ENCODE peak calls at places on chromosome 22, in five cellular contexts. One of them, this sample, is unnamed. For H3K4me1, the result is how much of the 10 kb centered on the place peaks cover.

GRCh38 chr22:17422736-17423343 is 53.6 kb downstream of the CECR2 start:
- DNase-seq in H1: no peak
- DNase-seq in stomach: no peak
- DNase-seq in HCT116: no peak
- DNase-seq in transverse colon: no peak
- DNase-seq in this sample: no peak

GRCh38 chr22:50613291-50613981 is 12.8 kb downstream of the MAPK8IP2 start:
- DNase-seq in H1: no peak
- DNase-seq in stomach: peak
- DNase-seq in HCT116: peak
- DNase-seq in transverse colon: peak
- DNase-seq in this sample: no peak

GRCh38 chr22:19884161-19884953 is 29.7 kb upstream of the GNB1L start:
- DNase-seq in H1: no peak
- DNase-seq in stomach: no peak
- DNase-seq in HCT116: no peak
- DNase-seq in transverse colon: no peak
- DNase-seq in this sample: no peak

GRCh38 chr22:16601437-16602223 is 9.0 kb upstream of the CCT8L2 start:
- DNase-seq in H1: no peak
- DNase-seq in stomach: no peak
- DNase-seq in HCT116: no peak
- DNase-seq in transverse colon: no peak
- DNase-seq in this sample: no peak

GRCh38 chr22:22836635-22837034 is 51.0 kb upstream of the IGLL5 start:
- DNase-seq in H1: no peak
- DNase-seq in stomach: no peak
- DNase-seq in HCT116: no peak
- DNase-seq in transverse colon: no peak
- DNase-seq in this sample: no peak

GRCh38 chr22:49687786-49688515 is 139.7 kb downstream of the BRD1 start:
- DNase-seq in H1: no peak
- DNase-seq in stomach: no peak
- DNase-seq in HCT116: no peak
- DNase-seq in transverse colon: no peak
- DNase-seq in this sample: no peak

GRCh38 chr22:19807161-19807913 is 46.8 kb downstream of the TBX1 start:
- DNase-seq in H1: no peak
- DNase-seq in stomach: no peak
- DNase-seq in HCT116: no peak
- DNase-seq in transverse colon: no peak
- DNase-seq in this sample: no peak

GRCh38 chr22:46735747-46736608 is 2.1 kb downstream of the CERK start:
- DNase-seq in H1: no peak
- DNase-seq in stomach: no peak
- DNase-seq in HCT116: no peak
- DNase-seq in transverse colon: no peak
- DNase-seq in this sample: no peak

GRCh38 chr22:43053176-43053575 is 36.0 kb downstream of the TTLL1 start:
- DNase-seq in H1: no peak
- DNase-seq in stomach: no peak
- DNase-seq in HCT116: no peak
- DNase-seq in transverse colon: no peak
- DNase-seq in this sample: no peak

GRCh38 chr22:23888615-23889401 is 5.4 kb upstream of the MIF start:
- DNase-seq in H1: no peak
- DNase-seq in stomach: no peak
- DNase-seq in HCT116: no peak
- DNase-seq in transverse colon: no peak
- DNase-seq in this sample: no peak

GRCh38 chr22:32776800-32777199 is 24.7 kb upstream of the TIMP3 start:
- DNase-seq in H1: no peak
- DNase-seq in stomach: no peak
- DNase-seq in HCT116: no peak
- DNase-seq in transverse colon: no peak
- DNase-seq in this sample: no peak

GRCh38 chr22:46287873-46288751 is 8.6 kb upstream of the GTSE1 start:
- DNase-seq in H1: no peak
- DNase-seq in stomach: peak
- DNase-seq in HCT116: no peak
- DNase-seq in transverse colon: peak
- DNase-seq in this sample: no peak

GRCh38 chr22:17100621-17101020 is 15.8 kb downstream of the IL17RA start:
- DNase-seq in H1: no peak
- DNase-seq in stomach: no peak
- DNase-seq in HCT116: no peak
- DNase-seq in transverse colon: no peak
- DNase-seq in this sample: no peak

GRCh38 chr22:23520875-23521441 is 59.1 kb downstream of the IGLL1 start:
- DNase-seq in H1: no peak
- DNase-seq in stomach: no peak
- DNase-seq in HCT116: no peak
- DNase-seq in transverse colon: no peak
- DNase-seq in this sample: no peak

GRCh38 chr22:41327124-41327523 is 25.8 kb downstream of the ZC3H7B start:
- DNase-seq in H1: no peak
- DNase-seq in stomach: no peak
- DNase-seq in HCT116: no peak
- DNase-seq in transverse colon: no peak
- DNase-seq in this sample: no peak

GRCh38 chr22:20551805-20552449 is 44.5 kb downstream of the MED15 start:
- DNase-seq in H1: no peak
- DNase-seq in stomach: no peak
- DNase-seq in HCT116: no peak
- DNase-seq in transverse colon: no peak
- DNase-seq in this sample: no peak

GRCh38 chr22:20779813-20780148 is 5.9 kb downstream of the SERPIND1 start:
- DNase-seq in H1: no peak
- DNase-seq in stomach: no peak
- DNase-seq in HCT116: no peak
- DNase-seq in transverse colon: no peak
- DNase-seq in this sample: no peak

DNA sequence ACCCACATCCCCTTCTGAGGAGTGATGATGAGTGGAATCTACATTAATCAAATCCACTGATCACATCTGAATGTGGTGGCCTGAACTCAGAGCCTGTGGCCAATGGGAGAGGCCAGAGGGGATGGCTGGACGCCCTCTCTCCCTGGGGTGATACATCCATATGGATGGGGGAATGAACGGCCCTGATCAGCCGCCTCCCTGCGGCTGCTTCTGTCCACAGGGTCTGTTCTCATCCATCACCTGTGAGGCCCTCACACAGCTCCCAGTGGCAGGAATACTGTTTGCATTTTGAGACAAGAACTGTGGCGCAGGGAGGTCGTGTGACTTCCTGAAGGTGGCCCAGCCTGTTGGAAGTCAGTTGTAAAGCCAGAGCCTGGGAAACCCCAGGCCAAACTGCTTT is 78.3 kb upstream of the SHISAL1 start:
- DNase-seq in H1: no peak
- DNase-seq in stomach: no peak
- DNase-seq in HCT116: no peak
- DNase-seq in transverse colon: no peak
- DNase-seq in this sample: no peak
- H3K4me1 ChIP-seq in H1: under half
- H3K4me1 ChIP-seq in stomach: under half
- H3K4me1 ChIP-seq in HCT116: under half
- H3K4me1 ChIP-seq in transverse colon: under half
- H3K4me1 ChIP-seq in this sample: under half

GRCh38 chr22:25110596-25110845 is 89.1 kb upstream of the CRYBB3 start:
- DNase-seq in H1: no peak
- DNase-seq in stomach: no peak
- DNase-seq in HCT116: no peak
- DNase-seq in transverse colon: no peak
- DNase-seq in this sample: peak
- H3K4me3 ChIP-seq in H1: peak
- H3K4me3 ChIP-seq in stomach: peak
- H3K4me3 ChIP-seq in HCT116: no peak
- H3K4me3 ChIP-seq in transverse colon: peak
- H3K4me3 ChIP-seq in this sample: peak

GRCh38 chr22:25780673-25781072 is 38.7 kb downstream of the MYO18B start:
- DNase-seq in H1: no peak
- DNase-seq in stomach: no peak
- DNase-seq in HCT116: no peak
- DNase-seq in transverse colon: no peak
- DNase-seq in this sample: no peak
- TF ChIP-seq POLR2AphosphoS5 in H1: no peak
- TF ChIP-seq POLR2AphosphoS5 in stomach: peak
- TF ChIP-seq POLR2AphosphoS5 in HCT116: no peak
- TF ChIP-seq POLR2AphosphoS5 in transverse colon: no peak
- TF ChIP-seq POLR2AphosphoS5 in this sample: no peak

GRCh38 chr22:27108425-27109114 is 451.2 kb downstream of the MIAT start:
- DNase-seq in H1: no peak
- DNase-seq in stomach: peak
- DNase-seq in HCT116: no peak
- DNase-seq in transverse colon: peak
- DNase-seq in this sample: no peak
- H3K4me1 ChIP-seq in H1: under half
- H3K4me1 ChIP-seq in stomach: half or more
- H3K4me1 ChIP-seq in HCT116: under half
- H3K4me1 ChIP-seq in transverse colon: under half
- H3K4me1 ChIP-seq in this sample: under half

DNA sequence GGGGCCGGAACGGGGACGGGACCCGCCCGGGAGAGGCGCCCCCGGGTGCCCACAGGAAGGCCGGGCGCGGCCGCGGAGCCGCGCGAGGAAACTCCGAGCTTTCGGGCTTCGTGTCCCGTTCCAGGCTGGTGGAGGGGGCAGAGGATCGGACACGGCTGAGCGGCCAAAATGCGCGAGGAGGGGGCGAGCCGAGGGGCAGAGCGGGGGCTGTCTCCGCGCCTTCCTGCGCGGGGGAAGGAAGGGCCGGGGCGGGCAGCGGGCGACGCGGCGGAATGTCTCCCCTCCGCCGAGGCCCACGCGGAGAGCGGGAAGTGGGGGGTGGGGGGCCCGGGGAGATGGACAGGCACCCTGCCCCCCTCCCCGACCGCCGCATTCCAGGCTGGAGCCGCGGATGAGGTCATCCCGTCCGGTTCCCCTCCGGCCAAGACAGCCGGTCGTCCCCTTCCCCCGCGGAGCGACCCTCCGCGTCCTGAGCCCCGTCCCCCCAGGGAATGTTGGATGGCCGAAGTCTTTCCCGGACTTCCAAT is 465 bp downstream of the CDC42EP1 start:
- DNase-seq in H1: no peak
- DNase-seq in stomach: no peak
- DNase-seq in HCT116: no peak
- DNase-seq in transverse colon: peak
- DNase-seq in this sample: no peak
- H3K4me3 ChIP-seq in H1: peak
- H3K4me3 ChIP-seq in stomach: peak
- H3K4me3 ChIP-seq in HCT116: peak
- H3K4me3 ChIP-seq in transverse colon: peak
- H3K4me3 ChIP-seq in this sample: peak

GRCh38 chr22:40043086-40043485 is 48.3 kb downstream of the FAM83F start:
- DNase-seq in H1: no peak
- DNase-seq in stomach: no peak
- DNase-seq in HCT116: no peak
- DNase-seq in transverse colon: peak
- DNase-seq in this sample: no peak
- TF ChIP-seq POLR2AphosphoS5 in H1: no peak
- TF ChIP-seq POLR2AphosphoS5 in stomach: no peak
- TF ChIP-seq POLR2AphosphoS5 in HCT116: no peak
- TF ChIP-seq POLR2AphosphoS5 in transverse colon: peak
- TF ChIP-seq POLR2AphosphoS5 in this sample: no peak

DNA sequence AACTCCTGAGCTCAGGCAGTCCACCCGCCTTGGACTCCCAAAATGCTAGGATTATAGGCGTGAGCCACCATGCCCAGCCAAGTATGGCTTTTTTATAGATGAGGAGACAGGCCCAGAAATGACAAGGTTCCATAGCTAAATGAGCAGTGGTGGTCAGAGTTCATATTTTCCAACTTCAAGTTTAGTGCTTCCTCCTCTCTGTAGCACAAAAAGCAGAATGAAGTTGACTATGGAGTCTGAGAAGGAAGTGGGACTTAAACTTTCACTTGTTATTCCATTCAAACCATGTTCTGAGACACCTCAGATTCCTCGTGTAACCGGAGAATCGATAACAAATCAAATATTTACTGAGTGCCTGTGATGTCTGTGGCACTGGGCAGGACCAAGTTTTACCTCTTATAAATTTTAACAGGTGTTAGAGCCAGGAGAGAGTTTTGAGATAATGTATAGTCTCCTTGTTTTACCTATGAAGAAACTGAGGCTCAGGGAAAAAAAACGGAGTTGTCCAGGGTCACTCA is 3.0 kb downstream of the LIMK2 start:
- DNase-seq in H1: no peak
- DNase-seq in stomach: no peak
- DNase-seq in HCT116: no peak
- DNase-seq in transverse colon: no peak
- DNase-seq in this sample: no peak
- H3K4me1 ChIP-seq in H1: under half
- H3K4me1 ChIP-seq in stomach: half or more
- H3K4me1 ChIP-seq in HCT116: under half
- H3K4me1 ChIP-seq in transverse colon: under half
- H3K4me1 ChIP-seq in this sample: under half

DNA sequence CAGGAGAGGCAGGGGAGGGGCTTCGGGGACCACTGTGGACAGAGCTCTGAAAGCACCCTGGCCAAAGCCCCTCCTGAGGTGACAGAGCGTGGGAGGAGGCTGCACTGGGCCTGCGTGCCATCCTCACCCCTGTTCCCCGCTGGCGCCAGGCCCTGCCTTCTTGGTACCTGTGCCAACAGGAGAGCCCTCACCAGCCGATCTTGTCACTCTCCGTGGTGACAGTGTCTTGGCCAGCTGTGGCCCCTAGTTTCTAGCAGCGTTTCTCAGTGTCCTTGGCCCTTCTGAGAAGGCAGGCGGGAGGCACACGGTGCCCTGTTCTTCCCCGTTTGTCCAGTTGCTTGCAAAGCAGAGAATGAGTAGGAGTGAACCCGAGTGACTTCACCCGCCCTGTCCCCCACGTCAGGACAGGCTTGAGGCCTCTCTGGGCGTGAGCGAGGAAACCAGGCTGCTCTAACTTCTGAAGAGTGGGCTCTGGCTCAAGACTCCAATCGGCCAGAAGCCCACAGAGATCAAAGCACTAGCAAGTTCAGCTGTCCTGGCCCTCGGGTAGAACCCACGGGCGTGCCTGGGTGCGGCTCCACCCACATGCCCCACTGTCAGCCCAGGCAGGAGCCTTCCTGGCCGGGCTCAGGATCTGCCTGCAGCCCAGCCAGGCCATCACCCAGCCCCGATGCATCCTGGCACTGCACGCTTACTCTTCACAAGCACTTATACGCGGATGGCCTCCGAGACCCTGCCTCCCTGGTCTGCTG is 60.2 kb upstream of the EMID1 start:
- DNase-seq in H1: no peak
- DNase-seq in stomach: peak
- DNase-seq in HCT116: no peak
- DNase-seq in transverse colon: no peak
- DNase-seq in this sample: no peak
- H3K4me3 ChIP-seq in H1: no peak
- H3K4me3 ChIP-seq in stomach: no peak
- H3K4me3 ChIP-seq in HCT116: no peak
- H3K4me3 ChIP-seq in transverse colon: no peak
- H3K4me3 ChIP-seq in this sample: no peak